ENCODE peak calls at places on chromosomes 16 and 17, in four cellular contexts. One of them, this sample, is unnamed.

GRCh38 chr16:72946474-72947194 is 101.3 kb downstream of the ZFHX3 start:
- DNase-seq in CD8-positive, alpha-beta T cell: no peak
- DNase-seq in GM12864: no peak
- DNase-seq in AG04449: no peak
- DNase-seq in this sample: no peak

GRCh38 chr16:48318630-48319029 is 66.6 kb downstream of the SIAH1 start:
- DNase-seq in CD8-positive, alpha-beta T cell: peak
- DNase-seq in GM12864: peak
- DNase-seq in AG04449: peak
- DNase-seq in this sample: no peak

GRCh38 chr16:28898266-28898665 is 20.0 kb downstream of the ATP2A1 start:
- DNase-seq in CD8-positive, alpha-beta T cell: no peak
- DNase-seq in GM12864: no peak
- DNase-seq in AG04449: no peak
- DNase-seq in this sample: no peak

GRCh38 chr16:46961373-46962353 is 11.8 kb downstream of the DNAJA2 start:
- DNase-seq in CD8-positive, alpha-beta T cell: peak
- DNase-seq in GM12864: no peak
- DNase-seq in AG04449: no peak
- DNase-seq in this sample: peak

GRCh38 chr17:4411201-4411600 is 22.5 kb upstream of the SPNS3 start:
- DNase-seq in CD8-positive, alpha-beta T cell: no peak
- DNase-seq in GM12864: no peak
- DNase-seq in AG04449: no peak
- DNase-seq in this sample: no peak

GRCh38 chr17:76654408-76654807 is 10.9 kb upstream of the ST6GALNAC1 start:
- DNase-seq in CD8-positive, alpha-beta T cell: no peak
- DNase-seq in GM12864: no peak
- DNase-seq in AG04449: no peak
- DNase-seq in this sample: no peak

GRCh38 chr16:64991011-64991410 is 130.9 kb downstream of the CDH11 start:
- DNase-seq in CD8-positive, alpha-beta T cell: no peak
- DNase-seq in GM12864: no peak
- DNase-seq in AG04449: no peak
- DNase-seq in this sample: no peak

GRCh38 chr17:72714357-72714966 is 378.0 kb downstream of the SLC39A11 start:
- DNase-seq in CD8-positive, alpha-beta T cell: no peak
- DNase-seq in GM12864: no peak
- DNase-seq in AG04449: no peak
- DNase-seq in this sample: no peak

GRCh38 chr17:74658620-74659019 is 35.1 kb upstream of the CD300E start:
- DNase-seq in CD8-positive, alpha-beta T cell: no peak
- DNase-seq in GM12864: no peak
- DNase-seq in AG04449: no peak
- DNase-seq in this sample: no peak

GRCh38 chr16:50615891-50616290 is 65.2 kb downstream of the SNX20 start:
- DNase-seq in CD8-positive, alpha-beta T cell: no peak
- DNase-seq in GM12864: no peak
- DNase-seq in AG04449: no peak
- DNase-seq in this sample: no peak

GRCh38 chr17:19264681-19265080 is 27.5 kb downstream of the EPN2 start:
- DNase-seq in CD8-positive, alpha-beta T cell: no peak
- DNase-seq in GM12864: no peak
- DNase-seq in AG04449: no peak
- DNase-seq in this sample: no peak

GRCh38 chr16:23079683-23080221 is 69.5 kb downstream of the USP31 start:
- DNase-seq in CD8-positive, alpha-beta T cell: no peak
- DNase-seq in GM12864: no peak
- DNase-seq in AG04449: no peak
- DNase-seq in this sample: no peak

GRCh38 chr16:72637306-72637705 is 410.6 kb downstream of the ZFHX3 start:
- DNase-seq in CD8-positive, alpha-beta T cell: no peak
- DNase-seq in GM12864: no peak
- DNase-seq in AG04449: peak
- DNase-seq in this sample: no peak

GRCh38 chr16:73390936-73391335 is 343.0 kb upstream of the ZFHX3 start:
- DNase-seq in CD8-positive, alpha-beta T cell: no peak
- DNase-seq in GM12864: no peak
- DNase-seq in AG04449: peak
- DNase-seq in this sample: no peak

GRCh38 chr16:66483689-66484452 is 56.8 kb downstream of the BEAN1 start:
- DNase-seq in CD8-positive, alpha-beta T cell: peak
- DNase-seq in GM12864: peak
- DNase-seq in AG04449: no peak
- DNase-seq in this sample: peak

GRCh38 chr17:39283896-39284295 is 58.2 kb upstream of the STAC2 start:
- DNase-seq in CD8-positive, alpha-beta T cell: no peak
- DNase-seq in GM12864: no peak
- DNase-seq in AG04449: no peak
- DNase-seq in this sample: no peak

GRCh38 chr16:26642047-26642664 is 424.6 kb upstream of the C16orf82 start:
- DNase-seq in CD8-positive, alpha-beta T cell: no peak
- DNase-seq in GM12864: no peak
- DNase-seq in AG04449: no peak
- DNase-seq in this sample: no peak

GRCh38 chr16:31099860-31100638 is 5.5 kb upstream of the VKORC1 start:
- DNase-seq in CD8-positive, alpha-beta T cell: no peak
- DNase-seq in GM12864: no peak
- DNase-seq in AG04449: no peak
- DNase-seq in this sample: no peak

GRCh38 chr16:2969545-2970521 is 685 bp downstream of the PAQR4 start:
- DNase-seq in CD8-positive, alpha-beta T cell: peak
- DNase-seq in GM12864: no peak
- DNase-seq in AG04449: no peak
- DNase-seq in this sample: peak

GRCh38 chr17:6187836-6188235 is 117.7 kb downstream of the WSCD1 start:
- DNase-seq in CD8-positive, alpha-beta T cell: no peak
- DNase-seq in GM12864: no peak
- DNase-seq in AG04449: no peak
- DNase-seq in this sample: no peak

GRCh38 chr16:57070986-57071540 is 21.3 kb upstream of the CPNE2 start:
- DNase-seq in CD8-positive, alpha-beta T cell: no peak
- DNase-seq in GM12864: no peak
- DNase-seq in AG04449: no peak
- DNase-seq in this sample: no peak

GRCh38 chr16:17501321-17501720 is 30.6 kb upstream of the XYLT1 start:
- DNase-seq in CD8-positive, alpha-beta T cell: no peak
- DNase-seq in GM12864: no peak
- DNase-seq in AG04449: no peak
- DNase-seq in this sample: no peak

DNA sequence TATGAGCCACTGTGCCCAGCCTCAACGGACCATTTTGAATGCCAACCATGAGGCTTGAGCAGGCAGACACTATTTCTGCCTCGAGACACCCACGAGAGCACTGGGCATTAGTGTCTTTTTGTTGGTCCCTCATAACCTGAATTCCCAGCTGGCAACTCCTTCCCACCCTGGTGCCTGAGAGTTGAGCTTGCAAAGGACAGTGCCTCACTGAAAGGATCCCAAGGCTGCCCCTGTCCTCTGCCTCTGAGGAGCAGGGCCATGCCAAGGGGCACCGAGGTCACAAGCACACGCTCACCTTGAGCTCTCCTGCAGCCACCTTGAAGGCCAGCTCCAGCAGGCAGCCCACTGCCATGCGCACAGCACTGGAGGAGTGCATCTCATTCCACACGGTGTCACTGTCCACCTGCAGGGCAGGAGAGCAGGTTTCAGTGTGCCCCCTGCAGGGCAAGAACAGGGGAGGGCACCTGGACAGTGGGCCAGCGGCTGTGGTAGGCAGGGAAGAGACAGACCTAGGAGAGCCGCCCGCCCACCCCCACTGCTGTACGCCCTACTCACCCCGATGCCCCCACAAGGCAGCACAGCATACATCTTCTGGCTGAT is 12.8 kb downstream of the G6PC3 start:
- DNase-seq in CD8-positive, alpha-beta T cell: no peak
- DNase-seq in GM12864: no peak
- DNase-seq in AG04449: no peak
- DNase-seq in this sample: no peak
- TF ChIP-seq CTCF in CD8-positive, alpha-beta T cell: no peak
- TF ChIP-seq CTCF in GM12864: peak
- TF ChIP-seq CTCF in AG04449: peak
- TF ChIP-seq CTCF in this sample: no peak

DNA sequence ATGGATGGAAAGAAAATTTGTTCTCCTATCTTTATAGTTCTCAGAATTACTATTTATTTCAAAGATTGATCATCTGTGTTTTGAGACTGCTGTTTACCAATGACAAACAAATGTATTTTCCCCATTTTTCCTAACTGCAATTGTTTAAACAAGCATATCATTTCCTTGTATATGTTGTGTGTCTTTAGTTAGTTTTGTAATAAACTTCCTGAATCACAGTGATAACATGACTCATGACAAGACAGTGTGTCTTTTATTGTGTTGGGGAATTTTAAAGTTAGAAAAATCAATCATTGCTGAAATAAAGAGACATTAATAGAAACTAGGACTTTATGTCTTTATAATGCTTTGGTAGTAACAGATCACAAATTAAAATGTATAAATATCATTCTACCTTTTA is 348.5 kb downstream of the KCNJ2 start:
- DNase-seq in CD8-positive, alpha-beta T cell: no peak
- DNase-seq in GM12864: no peak
- DNase-seq in AG04449: no peak
- DNase-seq in this sample: no peak
- TF ChIP-seq CTCF in CD8-positive, alpha-beta T cell: no peak
- TF ChIP-seq CTCF in GM12864: no peak
- TF ChIP-seq CTCF in AG04449: no peak
- TF ChIP-seq CTCF in this sample: no peak

DNA sequence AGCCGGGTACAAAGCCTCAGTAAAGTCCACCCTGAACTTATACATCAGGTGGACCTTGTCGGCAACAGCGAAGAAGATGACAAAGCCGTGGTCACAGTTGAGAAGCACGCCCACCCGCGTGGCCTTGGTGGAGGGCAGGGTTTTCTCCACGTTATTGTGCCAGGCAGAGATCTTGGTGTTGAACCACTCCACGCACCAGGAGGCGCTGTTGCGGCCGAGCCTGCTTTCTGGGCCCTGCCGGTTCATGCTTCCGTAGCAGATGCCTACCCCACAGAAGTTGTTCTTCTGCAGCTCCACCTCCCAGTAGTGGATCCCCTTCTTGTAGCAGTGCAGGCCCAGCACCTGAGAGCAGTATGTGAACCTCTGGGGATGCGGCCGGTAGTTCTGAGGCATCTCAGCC is 22.1 kb downstream of the TRIM25 start:
- DNase-seq in CD8-positive, alpha-beta T cell: peak
- DNase-seq in GM12864: no peak
- DNase-seq in AG04449: no peak
- DNase-seq in this sample: no peak
- TF ChIP-seq CTCF in CD8-positive, alpha-beta T cell: peak
- TF ChIP-seq CTCF in GM12864: peak
- TF ChIP-seq CTCF in AG04449: peak
- TF ChIP-seq CTCF in this sample: peak

GRCh38 chr17:79388556-79389295 is 222.1 kb downstream of the RBFOX3 start:
- DNase-seq in CD8-positive, alpha-beta T cell: no peak
- DNase-seq in GM12864: no peak
- DNase-seq in AG04449: no peak
- DNase-seq in this sample: no peak
- TF ChIP-seq CTCF in CD8-positive, alpha-beta T cell: no peak
- TF ChIP-seq CTCF in GM12864: peak
- TF ChIP-seq CTCF in AG04449: peak
- TF ChIP-seq CTCF in this sample: peak

GRCh38 chr17:31061678-31062077 is 33.1 kb upstream of the NF1 start:
- DNase-seq in CD8-positive, alpha-beta T cell: no peak
- DNase-seq in GM12864: no peak
- DNase-seq in AG04449: no peak
- DNase-seq in this sample: no peak
- TF ChIP-seq CTCF in CD8-positive, alpha-beta T cell: no peak
- TF ChIP-seq CTCF in GM12864: peak
- TF ChIP-seq CTCF in AG04449: no peak
- TF ChIP-seq CTCF in this sample: peak

This sample was measured in CD14-positive monocyte.